ENCODE peak calls at places on chromosomes 5 and 9, in nine cellular contexts. R is heart left ventricle, L is left lung, Y is aorta, N is right lobe of liver, C is Panc1, Q is HCT116, O is upper lobe of right lung, A is heart right ventricle. T is an unnamed sample.

GRCh38 chr5:167413503-167413902 is 877.9 kb upstream of the WWC1 start:
- ATAC-seq in L (no peak), R (no peak), O (no peak), C (no peak), Q (no peak), N (no peak), Y (no peak), A (no peak), T (no peak)

GRCh38 chr5:170067152-170067551 is 38.5 kb upstream of the FOXI1 start:
- ATAC-seq in C (no peak), N (no peak), O (no peak), A (no peak), Y (no peak), R (no peak), L (no peak), Q (no peak), T (no peak)

GRCh38 chr5:43637416-43637815 is 34.4 kb downstream of the NNT start:
- ATAC-seq in N (no peak), R (no peak), C (no peak), L (no peak), Q (no peak), O (no peak), Y (no peak), A (no peak), T (no peak)

GRCh38 chr9:108854641-108855528 is 901 bp downstream of the ACTL7B start:
- ATAC-seq in Y (peak; percentile 6), C (peak; percentile 17), A (no peak), Q (no peak), R (no peak), N (no peak), O (no peak), L (no peak), T (no peak)

GRCh38 chr5:119274024-119274766 is 81.6 kb upstream of the TNFAIP8 start:
- ATAC-seq in Q (peak; percentile 86), N (peak; percentile 8), R (no peak), Y (peak; percentile 5), A (no peak), C (peak; percentile 44), L (peak; percentile 55), O (peak; percentile 56), T (no peak)

GRCh38 chr5:36646507-36647023 is 40.2 kb downstream of the SLC1A3 start:
- ATAC-seq in Y (no peak), A (peak; percentile 44), O (no peak), L (peak; percentile 36), R (peak; percentile 49), N (no peak), Q (peak; percentile 83), C (no peak), T (no peak)

GRCh38 chr5:54440456-54440893 is 15.0 kb upstream of the HSPB3 start:
- ATAC-seq in N (no peak), O (no peak), Y (no peak), A (no peak), R (no peak), L (no peak), Q (no peak), C (no peak), T (no peak)

GRCh38 chr5:119016125-119016774 is 27.9 kb upstream of the DTWD2 start:
- ATAC-seq in R (no peak), L (no peak), N (no peak), A (no peak), Y (no peak), Q (no peak), C (no peak), O (peak; percentile 66), T (no peak)

GRCh38 chr9:135008416-135008815 is 79.1 kb upstream of the OLFM1 start:
- ATAC-seq in C (no peak), L (no peak), Y (no peak), A (no peak), R (no peak), O (no peak), Q (no peak), N (no peak), T (no peak)

GRCh38 chr9:135010363-135010860 is 77.1 kb upstream of the OLFM1 start:
- ATAC-seq in R (no peak), Q (peak; percentile 49), A (no peak), O (peak; percentile 21), N (no peak), C (no peak), L (peak; percentile 62), Y (no peak), T (no peak)

GRCh38 chr9:135007601-135008000 is 79.9 kb upstream of the OLFM1 start:
- ATAC-seq in L (no peak), O (no peak), Q (no peak), A (no peak), R (no peak), N (no peak), Y (no peak), C (no peak), T (no peak)

GRCh38 chr9:135009711-135010362 is 77.6 kb upstream of the OLFM1 start:
- ATAC-seq in Y (no peak), Q (peak; percentile 61), L (no peak), O (no peak), C (peak; percentile 34), R (no peak), N (no peak), A (no peak), T (no peak)

DNA sequence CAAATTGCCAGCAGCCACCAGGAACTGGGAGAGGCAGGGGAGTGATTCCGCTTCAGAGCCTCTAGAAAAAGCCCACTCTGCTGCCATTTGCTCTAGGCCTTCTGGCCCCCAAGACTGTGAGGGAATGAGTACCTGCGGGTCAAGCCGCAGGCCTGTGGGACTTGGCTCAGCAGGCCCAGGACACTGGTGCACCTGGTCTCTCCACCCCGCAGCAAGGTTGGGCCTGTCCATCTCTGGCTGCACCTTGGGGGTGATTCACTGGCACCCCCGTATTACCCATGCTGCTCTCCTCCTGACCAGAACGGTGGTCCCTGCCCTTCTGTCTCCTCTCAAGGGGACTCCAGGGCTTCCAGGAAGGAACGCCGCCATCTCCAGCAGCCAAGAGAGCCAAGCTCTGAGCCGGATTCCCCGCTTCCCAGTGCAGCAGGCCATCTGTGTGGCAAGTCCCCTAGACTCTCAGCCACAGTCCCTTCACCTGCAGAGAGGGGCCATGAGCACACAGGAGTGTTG is 78.4 kb upstream of the OLFM1 start:
- ATAC-seq in Q (no peak), O (no peak), A (no peak), N (no peak), L (no peak), R (no peak), C (no peak), Y (no peak), T (no peak)
- H3K27me3 ChIP-seq in Q (peaks cover 5% of the 10 kb centered on the region), O (no peaks in the 10 kb centered on the region), A (peaks cover 7% of the 10 kb centered on the region), N (no peaks in the 10 kb centered on the region), L (no peaks in the 10 kb centered on the region), R (peaks cover 4% of the 10 kb centered on the region), C (no peaks in the 10 kb centered on the region), Y (no peaks in the 10 kb centered on the region), T (peaks cover 55% of the 10 kb centered on the region)

GRCh38 chr9:136081113-136081825 is 13.8 kb downstream of the NACC2 start:
- ATAC-seq in Y (no peak), L (peak; percentile 1), N (no peak), A (no peak), O (no peak), C (no peak), Q (no peak), R (no peak), T (peak; percentile 44)

GRCh38 chr9:136081826-136082495 is 13.1 kb downstream of the NACC2 start:
- ATAC-seq in O (no peak), N (no peak), L (no peak), C (no peak), A (no peak), R (no peak), Y (no peak), Q (no peak), T (no peak)

GRCh38 chr9:136083558-136084190 is 11.4 kb downstream of the NACC2 start:
- ATAC-seq in C (no peak), R (no peak), Y (no peak), O (no peak), Q (no peak), N (no peak), A (no peak), L (no peak), T (no peak)

GRCh38 chr9:136084191-136084944 is 10.7 kb downstream of the NACC2 start:
- ATAC-seq in Y (no peak), C (no peak), A (no peak), N (no peak), R (no peak), Q (no peak), O (no peak), L (no peak), T (no peak)

DNA sequence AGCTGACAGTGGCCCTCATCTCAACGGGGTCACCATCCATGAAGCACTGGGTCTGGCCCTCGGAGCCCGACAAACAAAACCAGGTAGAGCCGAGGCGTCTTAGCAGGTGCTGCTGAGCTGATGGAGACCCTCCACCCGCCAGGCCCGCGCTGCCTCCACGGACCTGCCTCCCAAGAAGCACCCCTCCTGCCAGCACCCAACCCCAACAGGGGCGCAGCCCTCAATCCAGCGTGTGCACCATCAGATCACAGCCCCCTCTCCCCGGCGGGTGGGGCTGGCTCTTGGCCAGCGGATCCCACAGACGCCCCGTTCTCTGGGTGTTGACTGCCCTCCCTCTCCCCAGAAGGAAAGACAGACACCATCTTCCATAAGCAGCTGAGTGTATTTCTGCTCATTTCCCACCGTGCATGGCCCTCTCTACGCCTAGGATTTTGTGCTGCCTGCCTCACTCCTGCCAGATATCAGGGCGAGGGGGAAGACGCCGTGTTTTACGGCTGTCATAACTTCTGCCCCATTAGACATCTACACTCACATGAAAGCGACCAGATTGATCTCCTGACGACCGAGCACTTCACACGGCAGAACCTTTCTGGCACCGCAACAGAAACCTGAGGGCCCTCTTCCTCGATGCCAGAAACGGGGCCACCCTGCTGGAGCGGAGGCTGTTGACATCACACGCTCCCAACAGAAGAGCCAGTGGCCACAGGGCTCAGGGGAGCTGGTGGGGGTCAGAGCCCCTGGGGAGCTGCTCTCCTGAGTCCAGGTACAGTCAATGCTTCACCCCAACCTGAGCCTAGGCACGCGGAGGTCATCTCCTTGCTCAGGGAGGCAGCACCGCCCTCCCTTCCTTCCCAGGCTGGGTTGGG is 12.4 kb downstream of the NACC2 start:
- ATAC-seq in R (no peak), Y (no peak), C (no peak), Q (no peak), A (no peak), O (no peak), L (no peak), N (no peak), T (no peak)
- H3K4me1 ChIP-seq in R (peaks cover 70% of the 10 kb centered on the region), Y (no peaks in the 10 kb centered on the region), C (peaks cover 66% of the 10 kb centered on the region), Q (peaks cover 5% of the 10 kb centered on the region), A (peaks cover 90% of the 10 kb centered on the region), O (peaks cover 48% of the 10 kb centered on the region), L (peaks cover 83% of the 10 kb centered on the region), N (peaks cover 10% of the 10 kb centered on the region), T (peaks cover 10% of the 10 kb centered on the region)

GRCh38 chr5:136203303-136203922 is 10.5 kb upstream of the SMIM32 start:
- ATAC-seq in N (no peak), C (no peak), A (no peak), Y (no peak), L (no peak), O (no peak), R (no peak), Q (no peak), T (no peak)
- H3K4me3 ChIP-seq in N (no peak overlapping the region), C (no peak overlapping the region), A (no peak overlapping the region), Y (no peak overlapping the region), L (no peak overlapping the region), O (no peak overlapping the region), R (no peak overlapping the region), Q (no peak overlapping the region), T (no peak overlapping the region)

DNA sequence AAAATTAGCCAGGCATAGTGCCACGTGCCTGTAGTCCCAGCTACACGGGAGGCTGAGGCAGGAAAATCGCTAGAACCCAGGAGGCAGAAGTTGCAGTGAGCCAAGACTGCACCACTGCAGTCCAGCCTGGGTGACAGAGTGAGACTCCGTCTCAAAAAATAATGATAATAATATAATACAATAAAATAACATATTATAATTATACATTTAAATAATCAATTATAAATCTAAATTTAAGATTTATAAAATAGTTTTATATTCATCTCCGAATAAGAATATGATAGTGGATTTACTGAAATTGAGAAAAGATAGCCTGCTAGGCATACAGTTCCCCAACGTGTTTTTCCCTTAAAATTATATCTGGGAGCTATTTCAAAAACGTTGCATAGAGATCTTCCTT is 599.6 kb downstream of the CDH18 start:
- ATAC-seq in O (no peak), Y (no peak), R (no peak), L (no peak), Q (no peak), N (no peak), A (no peak), C (no peak), T (no peak)
- H3K27me3 ChIP-seq in O (no peaks in the 10 kb centered on the region), Y (no peaks in the 10 kb centered on the region), R (no peaks in the 10 kb centered on the region), L (no peaks in the 10 kb centered on the region), Q (no peaks in the 10 kb centered on the region), N (no peaks in the 10 kb centered on the region), A (no peaks in the 10 kb centered on the region), C (no peaks in the 10 kb centered on the region), T (no peaks in the 10 kb centered on the region)